ENCODE peak calls at places on chromosomes 3 and 15, in five cellular contexts. One of them, this sample, is unnamed.

GRCh38 chr3:43423142-43423541 is 136.8 kb downstream of the SNRK start:
- DNase-seq in chondrocyte: no peak
- DNase-seq in Calu3: no peak
- DNase-seq in activated T-cell treated with anti-CD3 and anti-CD28 coated beads for 4 hours: no peak
- DNase-seq in T-helper 1 cell: no peak
- DNase-seq in this sample: peak; percentile 69

GRCh38 chr3:124881976-124882697 is 5.0 kb downstream of the ITGB5 start:
- DNase-seq in Calu3: no peak
- DNase-seq in activated T-cell treated with anti-CD3 and anti-CD28 coated beads for 4 hours: no peak
- DNase-seq in chondrocyte: no peak
- DNase-seq in T-helper 1 cell: no peak
- DNase-seq in this sample: no peak

GRCh38 chr3:172279191-172279640 is 169.0 kb downstream of the GHSR start:
- DNase-seq in chondrocyte: no peak
- DNase-seq in activated T-cell treated with anti-CD3 and anti-CD28 coated beads for 4 hours: no peak
- DNase-seq in T-helper 1 cell: no peak
- DNase-seq in Calu3: no peak
- DNase-seq in this sample: no peak

GRCh38 chr15:38878946-38879345 is 314.3 kb upstream of the RASGRP1 start:
- DNase-seq in Calu3: no peak
- DNase-seq in T-helper 1 cell: no peak
- DNase-seq in activated T-cell treated with anti-CD3 and anti-CD28 coated beads for 4 hours: no peak
- DNase-seq in chondrocyte: no peak
- DNase-seq in this sample: no peak

GRCh38 chr15:91975241-91975978 is 121.9 kb downstream of the SLCO3A1 start:
- DNase-seq in activated T-cell treated with anti-CD3 and anti-CD28 coated beads for 4 hours: no peak
- DNase-seq in chondrocyte: no peak
- DNase-seq in Calu3: peak; percentile 23
- DNase-seq in T-helper 1 cell: no peak
- DNase-seq in this sample: no peak

GRCh38 chr3:154122096-154122911 is 1.1 kb downstream of the ARHGEF26 start:
- DNase-seq in chondrocyte: no peak
- DNase-seq in Calu3: peak; percentile 54
- DNase-seq in activated T-cell treated with anti-CD3 and anti-CD28 coated beads for 4 hours: no peak
- DNase-seq in T-helper 1 cell: no peak
- DNase-seq in this sample: no peak

GRCh38 chr3:115784739-115785571 is 161.6 kb downstream of the GAP43 start:
- DNase-seq in Calu3: no peak
- DNase-seq in T-helper 1 cell: no peak
- DNase-seq in activated T-cell treated with anti-CD3 and anti-CD28 coated beads for 4 hours: no peak
- DNase-seq in chondrocyte: no peak
- DNase-seq in this sample: no peak

GRCh38 chr15:63041982-63042878 is at the start of gene TPM1:
- DNase-seq in activated T-cell treated with anti-CD3 and anti-CD28 coated beads for 4 hours: no peak
- DNase-seq in chondrocyte: peak; percentile 98
- DNase-seq in Calu3: peak; percentile 96
- DNase-seq in T-helper 1 cell: no peak
- DNase-seq in this sample: peak; percentile 26

GRCh38 chr3:44862221-44862637 is 517 bp downstream of the TMEM42 start:
- DNase-seq in chondrocyte: no peak
- DNase-seq in activated T-cell treated with anti-CD3 and anti-CD28 coated beads for 4 hours: peak; percentile 20
- DNase-seq in T-helper 1 cell: peak; percentile 17
- DNase-seq in Calu3: peak; percentile 28
- DNase-seq in this sample: no peak